ENCODE peak calls at places on chromosomes 1 and 21, in six cellular contexts. J is HepG2, D is transverse colon, G is H54, N is ovary, H is endothelial cell of umbilical vein. A is an unnamed sample.

GRCh38 chr1:110816945-110817344 is 56.0 kb upstream of the CD53 start:
- DNase-seq in D (no peak), G (no peak), N (no peak), J (no peak), H (no peak), A (no peak)

GRCh38 chr1:36884801-36885200 is 149.5 kb downstream of the GRIK3 start:
- DNase-seq in N (no peak), J (no peak), H (no peak), G (no peak), D (no peak), A (no peak)

GRCh38 chr1:245874942-245875580 is 632.0 kb downstream of the SMYD3 start:
- DNase-seq in D (peak), H (peak), G (no peak), N (peak), J (no peak), A (no peak)

GRCh38 chr1:150420560-150421265 is 56.8 kb downstream of the RPRD2 start:
- DNase-seq in G (no peak), J (no peak), N (no peak), H (peak), D (no peak), A (no peak)

GRCh38 chr1:164320780-164321683 is 238.0 kb upstream of the PBX1 start:
- DNase-seq in J (no peak), G (no peak), H (peak), D (peak), N (peak), A (no peak)

GRCh38 chr1:231357831-231358354 is 19.8 kb downstream of the SPRTN start:
- DNase-seq in H (peak), D (peak), J (peak), N (no peak), G (no peak), A (peak)

GRCh38 chr1:78743626-78744025 is 94.0 kb downstream of the IFI44 start:
- DNase-seq in D (no peak), H (no peak), N (no peak), G (no peak), J (no peak), A (no peak)

GRCh38 chr1:34163792-34164509 is 1.1 kb downstream of the CSMD2 start:
- DNase-seq in G (peak), D (no peak), J (no peak), N (no peak), H (no peak), A (no peak)

GRCh38 chr1:98870959-98871903 is 133.4 kb downstream of the PLPPR5 start:
- DNase-seq in J (no peak), G (no peak), D (no peak), N (no peak), H (peak), A (peak)

GRCh38 chr1:21816602-21817302 is 4.7 kb downstream of the LDLRAD2 start:
- DNase-seq in G (peak), J (peak), H (peak), N (no peak), D (no peak), A (no peak)

GRCh38 chr1:53349369-53349705 is 21.5 kb upstream of the LRP8 start:
- DNase-seq in G (no peak), N (no peak), H (no peak), J (no peak), D (no peak), A (no peak)

GRCh38 chr1:192343304-192343703 is 26.5 kb downstream of the RGS21 start:
- DNase-seq in J (no peak), N (no peak), D (no peak), H (no peak), G (no peak), A (no peak)

GRCh38 chr1:78225153-78225552 is 179.4 kb downstream of the GIPC2 start:
- DNase-seq in N (no peak), J (no peak), H (no peak), G (no peak), D (no peak), A (no peak)

GRCh38 chr21:39014751-39015150 is 168.5 kb downstream of the PSMG1 start:
- DNase-seq in N (no peak), D (no peak), H (no peak), G (peak), J (no peak), A (peak)

GRCh38 chr1:67169496-67169895 is 3.2 kb downstream of the IL23R start:
- DNase-seq in D (no peak), H (no peak), J (no peak), N (no peak), G (no peak), A (no peak)

GRCh38 chr1:201785291-201785690 is 43.7 kb upstream of the IPO9 start:
- DNase-seq in N (no peak), H (no peak), J (no peak), G (no peak), D (no peak), A (no peak)

GRCh38 chr21:34986561-34987533 is 62.3 kb downstream of the RUNX1 start:
- DNase-seq in G (peak), D (no peak), H (no peak), N (no peak), J (peak), A (peak)

GRCh38 chr1:205518616-205519540 is 14.4 kb downstream of the CDK18 start:
- DNase-seq in G (no peak), D (peak), N (no peak), H (no peak), J (no peak), A (no peak)

GRCh38 chr1:178371236-178371635 is 125.5 kb downstream of the CLEC20A start:
- DNase-seq in J (no peak), D (no peak), H (peak), G (no peak), N (no peak), A (no peak)

GRCh38 chr21:43827015-43827611 is 37.7 kb downstream of the RRP1 start:
- DNase-seq in D (no peak), H (no peak), G (peak), J (no peak), N (no peak), A (no peak)

GRCh38 chr1:54011316-54012007 is 6.5 kb downstream of the LDLRAD1 start:
- DNase-seq in J (no peak), G (no peak), H (no peak), D (no peak), N (no peak), A (no peak)

GRCh38 chr21:33871171-33871570 is 44.4 kb downstream of the ATP5PO start:
- DNase-seq in G (no peak), N (no peak), J (no peak), H (no peak), D (no peak), A (no peak)

GRCh38 chr1:202130275-202130646 is 7.5 kb downstream of the GPR37L1 start:
- DNase-seq in G (no peak), N (peak), H (no peak), D (no peak), J (no peak), A (no peak)

GRCh38 chr21:44376606-44377005 is 23.2 kb downstream of the TRPM2 start:
- DNase-seq in J (no peak), D (no peak), H (no peak), N (no peak), G (no peak), A (no peak)

GRCh38 chr1:94014635-94015488 is 105.6 kb upstream of the GCLM start:
- DNase-seq in D (no peak), H (no peak), G (no peak), N (no peak), J (no peak), A (no peak)

GRCh38 chr1:19080715-19081114 is 124.2 kb upstream of the IFFO2 start:
- DNase-seq in D (no peak), J (no peak), H (no peak), G (no peak), N (no peak), A (no peak)

GRCh38 chr21:28826569-28826968 is 166.1 kb downstream of the LTN1 start:
- DNase-seq in D (no peak), G (no peak), J (no peak), N (no peak), H (no peak), A (no peak)

GRCh38 chr1:228943436-228943835 is 208.2 kb downstream of the RHOU start:
- DNase-seq in J (no peak), N (no peak), H (no peak), G (no peak), D (no peak), A (no peak)

GRCh38 chr1:162564762-162565218 is 3.3 kb downstream of the UAP1 start:
- DNase-seq in J (no peak), H (no peak), N (no peak), G (no peak), D (no peak), A (peak)

GRCh38 chr1:244439391-244440032 is 12.2 kb downstream of the ADSS2 start:
- DNase-seq in G (no peak), N (no peak), D (peak), H (no peak), J (no peak), A (no peak)

GRCh38 chr1:34320081-34320480 is 143.4 kb downstream of the C1orf94 start:
- DNase-seq in J (no peak), N (no peak), H (no peak), G (peak), D (no peak), A (no peak)

GRCh38 chr1:21184266-21184665 is 7.6 kb upstream of the EIF4G3 start:
- DNase-seq in J (no peak), D (no peak), N (no peak), H (no peak), G (no peak), A (peak)

GRCh38 chr1:203045821-203046594 is 19.7 kb downstream of the PPFIA4 start:
- DNase-seq in D (no peak), G (no peak), J (no peak), N (peak), H (no peak), A (no peak)

GRCh38 chr1:32014937-32015363 is 1.3 kb downstream of the KHDRBS1 start:
- DNase-seq in G (no peak), J (no peak), D (no peak), N (no peak), H (peak), A (no peak)

GRCh38 chr1:93080424-93080823 is 1.3 kb downstream of the MTF2 start:
- DNase-seq in G (no peak), N (no peak), D (no peak), J (peak), H (peak), A (peak)

GRCh38 chr1:182035097-182035770 is 26.3 kb downstream of the ZNF648 start:
- DNase-seq in N (no peak), H (no peak), G (no peak), D (no peak), J (no peak), A (peak)

GRCh38 chr1:161197560-161198205 is 1.2 kb downstream of the ADAMTS4 start:
- DNase-seq in H (no peak), J (no peak), N (no peak), G (no peak), D (no peak), A (no peak)

GRCh38 chr1:198528376-198528775 is 12.1 kb downstream of the ATP6V1G3 start:
- DNase-seq in G (no peak), N (no peak), H (peak), D (no peak), J (no peak), A (no peak)

GRCh38 chr21:37971390-37971789 is 55.1 kb upstream of the KCNJ6 start:
- DNase-seq in J (no peak), N (no peak), G (no peak), D (no peak), H (no peak), A (no peak)

GRCh38 chr21:37970548-37970947 is 54.3 kb upstream of the KCNJ6 start:
- DNase-seq in H (no peak), D (no peak), N (no peak), J (no peak), G (no peak), A (no peak)

DNA sequence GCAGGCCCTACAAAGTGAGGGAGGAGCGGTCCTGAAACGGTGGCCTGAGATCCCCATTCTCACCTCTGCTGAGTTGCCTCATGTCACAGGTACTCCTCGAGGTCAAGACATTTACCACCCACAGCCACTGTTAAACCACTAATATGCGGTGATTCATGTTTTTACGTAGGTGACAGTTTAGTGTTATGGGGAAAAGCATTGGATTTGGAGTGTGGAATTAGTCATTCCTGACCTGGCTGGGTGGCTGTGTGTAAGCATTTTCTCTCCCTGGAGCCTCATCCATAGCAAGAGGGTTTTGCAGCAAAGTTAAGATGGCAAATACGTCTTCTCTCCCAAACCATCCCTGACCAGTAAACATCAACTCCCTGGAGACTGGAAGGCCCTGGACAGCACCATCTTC is 57.8 kb upstream of the KCNJ6 start:
- DNase-seq in H (no peak), J (no peak), D (no peak), G (no peak), N (no peak), A (no peak)
- TF ChIP-seq POLR2A in H (no peak), J (no peak), D (no peak), G (no peak), N (no peak), A (no peak)

GRCh38 chr1:15141933-15142647 is 11.5 kb upstream of the TMEM51 start:
- DNase-seq in N (peak), G (peak), D (no peak), J (no peak), H (peak), A (no peak)

GRCh38 chr1:15134285-15134684 is 19.3 kb upstream of the TMEM51 start:
- DNase-seq in G (no peak), J (no peak), D (no peak), N (no peak), H (no peak), A (no peak)

GRCh38 chr1:15145327-15145726 is 8.2 kb upstream of the TMEM51 start:
- DNase-seq in G (no peak), H (no peak), D (no peak), J (peak), N (no peak), A (no peak)

GRCh38 chr1:15137807-15138206 is 15.7 kb upstream of the TMEM51 start:
- DNase-seq in N (peak), J (no peak), D (no peak), H (no peak), G (no peak), A (no peak)

DNA sequence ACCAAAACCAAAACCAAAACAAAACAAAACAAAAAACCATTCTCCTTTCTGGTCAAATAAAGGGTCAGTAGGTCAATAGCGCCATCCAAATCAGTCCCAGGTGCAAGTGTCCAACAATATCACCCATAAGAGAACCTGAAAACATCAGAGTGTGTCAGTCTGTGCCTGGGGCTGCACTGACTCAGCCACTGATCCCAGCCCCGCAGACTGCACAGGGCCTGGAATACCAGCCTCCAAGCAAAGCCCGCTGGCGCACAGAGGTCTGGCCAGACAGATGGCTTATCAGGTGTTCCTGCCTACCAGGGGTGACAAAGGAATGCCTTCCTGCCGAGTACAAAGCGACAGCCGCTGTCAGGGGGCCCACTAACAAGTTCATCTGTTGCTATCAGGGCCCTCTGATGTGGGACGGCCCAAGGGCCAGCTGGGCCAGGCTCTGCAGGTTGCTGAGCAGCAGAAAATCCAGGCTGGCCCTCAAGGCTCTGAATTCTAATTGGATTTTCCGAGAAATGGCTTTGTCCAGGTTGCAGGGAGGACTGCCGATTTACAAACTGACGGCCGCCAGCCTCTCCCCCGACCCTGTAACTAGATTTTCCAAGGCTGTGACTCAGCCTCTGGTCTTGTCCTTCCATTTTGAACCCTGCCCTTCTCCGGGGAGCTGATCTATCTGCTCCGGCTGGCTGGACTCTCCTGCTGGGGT is 13.7 kb upstream of the TMEM51 start:
- DNase-seq in N (peak), G (peak), D (no peak), H (no peak), J (peak), A (no peak)
- TF ChIP-seq POLR2A in N (no peak), G (no peak), D (no peak), H (no peak), J (no peak), A (no peak)

GRCh38 chr1:12013317-12013588 is 6.0 kb upstream of the MIIP start:
- DNase-seq in N (no peak), J (no peak), D (no peak), H (no peak), G (no peak), A (no peak)

GRCh38 chr1:12012560-12013316 is 6.6 kb upstream of the MIIP start:
- DNase-seq in N (no peak), D (no peak), H (no peak), J (no peak), G (no peak), A (no peak)

GRCh38 chr1:12014141-12014981 is 4.9 kb upstream of the MIIP start:
- DNase-seq in D (no peak), N (peak), G (no peak), J (no peak), H (no peak), A (no peak)

GRCh38 chr1:12010751-12011570 is 8.3 kb upstream of the MIIP start:
- DNase-seq in J (no peak), G (no peak), D (no peak), H (no peak), N (no peak), A (no peak)

GRCh38 chr1:12011998-12012397 is 7.3 kb upstream of the MIIP start:
- DNase-seq in H (no peak), D (no peak), N (no peak), G (no peak), J (no peak), A (no peak)
- TF ChIP-seq POLR2A in H (no peak), D (no peak), N (no peak), G (no peak), J (no peak), A (no peak)

GRCh38 chr1:2512862-2513421 is 13.5 kb downstream of the PANK4 start:
- DNase-seq in J (no peak), D (no peak), H (no peak), G (no peak), N (no peak), A (no peak)
- TF ChIP-seq POLR2A in J (no peak), D (no peak), H (no peak), G (no peak), N (no peak), A (no peak)

DNA sequence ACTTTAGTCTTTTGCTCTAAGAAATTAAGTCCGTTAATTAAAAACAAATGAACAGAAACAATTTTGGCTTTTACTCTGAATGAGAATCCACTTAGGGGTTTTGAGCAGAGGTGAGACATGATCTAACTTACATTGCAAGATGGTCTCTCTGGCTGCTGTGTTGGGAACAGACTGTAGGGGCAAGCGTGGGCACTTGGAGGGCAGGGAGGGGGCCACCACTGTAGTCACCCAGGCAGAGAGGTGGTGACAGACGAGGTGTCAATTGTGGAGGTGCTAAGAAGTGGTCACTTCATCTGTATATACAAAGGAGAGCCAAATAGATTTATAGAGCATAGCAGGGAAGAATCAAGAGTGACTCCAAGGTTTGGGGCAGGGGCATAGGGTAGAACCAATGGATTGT is 71.1 kb upstream of the IRF2BP2 start:
- DNase-seq in N (no peak), H (no peak), D (no peak), G (no peak), J (no peak), A (no peak)
- TF ChIP-seq POLR2A in N (no peak), H (no peak), D (no peak), G (no peak), J (no peak), A (no peak)

GRCh38 chr1:16613185-16614147 is at the start of gene NBPF1:
- DNase-seq in D (peak), N (peak), H (peak), G (peak), J (peak), A (peak)
- TF ChIP-seq POLR2A in D (peak), N (peak), H (peak), G (peak), J (no peak), A (peak)